ENCODE peak calls at places on chromosomes 3 and 15, in seven cellular contexts. O is transverse colon, F is mucosa of descending colon, E is adrenal gland, T is mammary epithelial cell, Y is sigmoid colon, M is psoas muscle. Q is an unnamed sample. For H3K4me1, the result is how much of the 10 kb centered on the place peaks cover.

GRCh38 chr15:73273181-73274002 is 95.4 kb downstream of the HCN4 start:
- DNase-seq in E (peak), M (peak), F (peak), O (peak), T (peak), Y (peak), Q (no peak)

GRCh38 chr15:80674245-80674614 is 20.9 kb upstream of the ABHD17C start:
- DNase-seq in Y (no peak), F (no peak), E (no peak), M (no peak), O (no peak), T (peak), Q (no peak)

GRCh38 chr3:169813757-169814517 is 1.2 kb upstream of the LRRC34 start:
- DNase-seq in E (peak), Y (no peak), M (no peak), T (no peak), O (peak), F (peak), Q (peak)

GRCh38 chr3:43707266-43707665 is 16.5 kb downstream of the ABHD5 start:
- DNase-seq in T (peak), O (no peak), F (no peak), M (no peak), Y (no peak), E (no peak), Q (no peak)

GRCh38 chr3:72012376-72012775 is 227.4 kb upstream of the PROK2 start:
- DNase-seq in T (no peak), O (no peak), M (no peak), E (no peak), F (no peak), Y (no peak), Q (no peak)

GRCh38 chr3:177729939-177730700 is 532.8 kb upstream of the TBL1XR1 start:
- DNase-seq in O (no peak), E (peak), Y (peak), T (no peak), M (peak), F (no peak), Q (no peak)

GRCh38 chr3:56207913-56208312 is 260.4 kb downstream of the ERC2 start:
- DNase-seq in O (no peak), E (no peak), F (no peak), Y (no peak), M (no peak), T (no peak), Q (no peak)

GRCh38 chr3:123688241-123688747 is 103.4 kb upstream of the HACD2 start:
- DNase-seq in F (no peak), E (peak), T (peak), M (no peak), Y (no peak), O (no peak), Q (no peak)

GRCh38 chr15:38128389-38128788 is 124.2 kb upstream of the SPRED1 start:
- DNase-seq in F (no peak), Y (no peak), M (no peak), T (peak), E (no peak), O (no peak), Q (no peak)

GRCh38 chr3:116440196-116440595 is 5.1 kb downstream of the LSAMP start:
- DNase-seq in T (peak), M (no peak), F (no peak), E (no peak), Y (no peak), O (no peak), Q (no peak)

GRCh38 chr15:75842722-75843617 is at the start of gene UBE2Q2:
- DNase-seq in T (peak), E (peak), F (peak), O (peak), Y (peak), M (peak), Q (peak)

GRCh38 chr3:169112153-169112892 is 551.2 kb downstream of the MECOM start:
- DNase-seq in T (peak), Y (no peak), M (no peak), O (no peak), F (no peak), E (no peak), Q (no peak)

GRCh38 chr3:99869621-99870020 is 52.0 kb downstream of the CMSS1 start:
- DNase-seq in Y (no peak), O (no peak), F (no peak), E (no peak), T (no peak), M (no peak), Q (no peak)

GRCh38 chr3:194766845-194767244 is 81.2 kb downstream of the FAM43A start:
- DNase-seq in F (no peak), Y (no peak), T (no peak), O (no peak), M (no peak), E (no peak), Q (no peak)

GRCh38 chr3:187019542-187020072 is 89.3 kb downstream of the ST6GAL1 start:
- DNase-seq in F (no peak), Y (no peak), T (no peak), O (no peak), E (no peak), M (no peak), Q (no peak)

GRCh38 chr15:43465105-43465504 is 27.9 kb downstream of the TP53BP1 start:
- DNase-seq in O (no peak), T (peak), Y (no peak), E (no peak), F (no peak), M (no peak), Q (no peak)

GRCh38 chr15:39298563-39298962 is 282.3 kb upstream of the THBS1 start:
- DNase-seq in M (no peak), Y (no peak), T (no peak), F (no peak), O (no peak), E (no peak), Q (no peak)

GRCh38 chr3:8505621-8506020 is 4.0 kb downstream of the LMCD1 start:
- DNase-seq in T (no peak), F (peak), M (no peak), E (no peak), Y (no peak), O (peak), Q (no peak)

GRCh38 chr3:187567741-187568140 is 102.5 kb downstream of the SST start:
- DNase-seq in O (no peak), T (peak), Y (no peak), E (no peak), F (no peak), M (no peak), Q (no peak)

GRCh38 chr15:69887018-69887417 is 210.7 kb downstream of the TLE3 start:
- DNase-seq in Y (no peak), F (no peak), M (no peak), T (no peak), E (no peak), O (no peak), Q (no peak)

GRCh38 chr15:90388462-90389182 is 580 bp downstream of the IQGAP1 start:
- DNase-seq in Y (peak), F (peak), O (peak), E (peak), M (peak), T (peak), Q (peak)

GRCh38 chr3:64028754-64029153 is 5.5 kb upstream of the PSMD6 start:
- DNase-seq in F (no peak), M (no peak), T (no peak), O (no peak), Y (no peak), E (no peak), Q (no peak)

GRCh38 chr3:142053835-142054234 is 95.5 kb downstream of the TFDP2 start:
- DNase-seq in M (no peak), T (no peak), F (no peak), O (no peak), Y (no peak), E (no peak), Q (no peak)

GRCh38 chr3:123272547-123272946 is 70.8 kb downstream of the SEC22A start:
- DNase-seq in T (peak), F (no peak), E (no peak), O (no peak), Y (no peak), M (no peak), Q (no peak)

GRCh38 chr3:139555249-139555648 is 15.7 kb upstream of the RBP1 start:
- DNase-seq in Y (no peak), M (no peak), T (no peak), E (no peak), F (no peak), O (no peak), Q (no peak)

GRCh38 chr15:82921242-82921641 is 31.3 kb downstream of the HOMER2 start:
- DNase-seq in O (no peak), M (no peak), E (no peak), Y (no peak), T (no peak), F (no peak), Q (no peak)

GRCh38 chr3:191987951-191988350 is 527.0 kb downstream of the PYDC2 start:
- DNase-seq in M (no peak), E (no peak), F (no peak), O (no peak), Y (no peak), T (no peak), Q (no peak)

GRCh38 chr3:129336093-129336706 is 57.5 kb downstream of the HMCES start:
- DNase-seq in E (no peak), Y (no peak), O (no peak), M (no peak), T (no peak), F (no peak), Q (peak)

GRCh38 chr3:18440053-18440768 is 15.1 kb upstream of the SATB1 start:
- DNase-seq in Y (no peak), T (no peak), F (no peak), M (no peak), E (no peak), O (no peak), Q (no peak)

GRCh38 chr15:65369148-65369547 is 8.7 kb downstream of the IGDCC3 start:
- DNase-seq in O (no peak), F (no peak), M (no peak), E (no peak), Y (no peak), T (no peak), Q (no peak)

GRCh38 chr3:30146978-30147377 is 459.4 kb upstream of the TGFBR2 start:
- DNase-seq in O (no peak), Y (no peak), M (no peak), E (no peak), F (no peak), T (no peak), Q (no peak)

GRCh38 chr15:90479656-90480055 is 50.1 kb upstream of the CRTC3 start:
- DNase-seq in Y (no peak), M (no peak), O (no peak), T (peak), F (no peak), E (no peak), Q (no peak)

GRCh38 chr15:79378394-79379158 is 53.6 kb upstream of the MINAR1 start:
- DNase-seq in Y (no peak), T (no peak), M (no peak), F (no peak), O (no peak), E (no peak), Q (no peak)

GRCh38 chr15:40936709-40937666 is 7.8 kb downstream of the DLL4 start:
- DNase-seq in Y (no peak), T (no peak), O (no peak), F (no peak), E (no peak), M (peak), Q (peak)

GRCh38 chr3:144289057-144289456 is 317.4 kb downstream of the DIPK2A start:
- DNase-seq in Y (no peak), E (no peak), F (no peak), O (no peak), T (no peak), M (no peak), Q (no peak)

GRCh38 chr15:60713096-60714084 is 234.4 kb upstream of the ICE2 start:
- DNase-seq in T (no peak), Y (no peak), E (no peak), F (no peak), O (no peak), M (no peak), Q (no peak)

GRCh38 chr15:77413687-77414349 is 6.1 kb downstream of the PEAK1 start:
- DNase-seq in Y (no peak), E (no peak), O (no peak), T (no peak), M (no peak), F (no peak), Q (no peak)

GRCh38 chr15:77409259-77410156 is 10.4 kb downstream of the PEAK1 start:
- DNase-seq in M (no peak), F (peak), O (no peak), E (no peak), T (no peak), Y (no peak), Q (no peak)

GRCh38 chr15:77412972-77413371 is 6.9 kb downstream of the PEAK1 start:
- DNase-seq in M (no peak), Y (no peak), T (no peak), E (no peak), O (no peak), F (no peak), Q (no peak)

GRCh38 chr15:77411614-77411976 is 8.3 kb downstream of the PEAK1 start:
- DNase-seq in F (no peak), T (no peak), E (no peak), Y (no peak), O (no peak), M (no peak), Q (no peak)

DNA sequence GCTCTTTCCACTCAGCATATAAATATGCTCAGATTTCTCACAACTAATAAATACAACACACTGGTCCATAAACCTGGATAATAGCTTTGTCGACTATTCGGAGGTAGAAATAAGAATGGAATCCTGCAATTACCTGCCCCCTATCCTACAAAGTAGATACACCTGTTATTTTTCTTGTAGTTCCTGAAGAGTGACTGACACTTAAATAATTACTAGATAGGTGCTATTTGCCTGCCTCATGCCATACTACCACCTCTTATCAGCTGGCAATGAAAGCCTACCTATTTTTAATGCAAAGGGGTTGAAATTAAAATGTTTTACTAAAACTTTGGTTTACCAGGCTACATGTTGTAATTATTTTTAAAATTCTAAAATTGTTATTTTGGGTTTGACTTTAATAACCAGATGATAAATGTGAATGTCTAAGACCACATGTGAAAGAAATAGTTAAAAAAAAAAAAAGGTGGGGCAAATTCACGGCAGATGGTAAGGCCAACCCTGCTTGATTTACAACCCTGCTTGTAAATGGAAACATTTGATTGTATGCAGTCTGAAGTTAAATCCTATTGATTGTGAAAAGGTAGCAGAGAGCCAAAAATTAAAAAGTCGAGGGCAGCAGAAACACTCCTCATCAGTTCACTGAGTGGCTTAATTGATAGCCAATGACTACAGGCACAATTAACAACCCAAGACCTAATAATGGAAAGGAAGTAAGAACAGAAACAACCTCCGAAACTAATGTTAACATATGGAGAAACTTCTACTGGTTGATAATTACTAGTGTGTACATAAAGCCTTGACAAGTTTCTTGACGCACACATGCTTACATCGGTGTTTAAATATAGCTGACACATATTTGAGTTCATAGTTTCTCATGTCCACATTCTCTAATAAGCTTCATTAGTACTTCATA is 8.9 kb downstream of the PEAK1 start:
- DNase-seq in M (no peak), E (no peak), O (no peak), Y (no peak), F (no peak), T (no peak), Q (no peak)
- H3K4me1 ChIP-seq in M (under half), E (under half), O (under half), Y (under half), F (under half), T (under half), Q (under half)

DNA sequence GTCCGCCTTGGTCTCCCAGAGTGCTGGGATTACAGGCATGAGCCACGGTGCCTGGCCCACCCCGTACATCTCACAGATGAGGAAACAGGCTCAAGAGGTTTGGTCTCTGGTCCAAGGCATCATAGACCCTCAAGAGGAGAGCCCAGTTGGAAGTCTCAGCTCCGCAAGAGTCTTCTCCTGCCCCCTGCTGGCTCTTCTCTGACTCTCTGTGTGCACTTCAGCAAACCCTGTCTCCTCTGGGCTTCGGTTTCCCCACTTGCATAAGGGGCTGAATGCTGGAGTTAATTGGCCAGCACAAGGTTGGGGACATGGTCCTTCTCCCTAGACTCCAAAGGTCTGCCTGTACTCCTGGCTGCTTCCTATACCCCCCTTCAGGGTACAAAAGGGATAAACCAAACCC is 3.9 kb downstream of the MST1R start:
- DNase-seq in O (no peak), Y (no peak), M (no peak), E (no peak), F (peak), T (no peak), Q (no peak)
- TF ChIP-seq CTCF in O (no peak), Y (no peak), M (peak), E (no peak), F (no peak), T (peak), Q (no peak)

GRCh38 chr3:195808741-195809290 is 2.9 kb downstream of the MUC4 start:
- DNase-seq in T (no peak), O (no peak), E (no peak), M (no peak), Y (peak), F (no peak), Q (no peak)
- H3K4me1 ChIP-seq in T (under half), O (half or more), E (under half), M (under half), Y (under half), F (under half), Q (under half)

DNA sequence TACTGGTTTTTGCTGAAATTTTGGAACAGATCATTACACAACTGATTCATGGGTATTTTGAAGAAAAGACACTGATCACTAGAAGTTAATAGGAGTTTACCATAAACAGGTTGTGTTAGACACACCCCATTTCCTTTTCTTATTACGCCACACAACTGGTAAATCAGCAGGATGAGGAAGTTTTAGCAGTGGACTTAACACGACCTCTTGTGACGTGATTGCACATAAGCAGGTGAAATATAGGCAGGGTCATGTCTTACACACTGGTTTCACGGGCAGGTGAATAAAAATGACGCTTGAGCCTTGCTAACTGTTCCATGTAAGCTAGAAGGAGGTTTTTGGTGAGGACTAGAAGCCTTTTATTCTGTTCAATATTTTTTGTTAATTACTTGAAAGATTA is 27.1 kb upstream of the TPRG1 start:
- DNase-seq in F (peak), O (no peak), E (no peak), T (peak), M (no peak), Y (no peak), Q (no peak)
- TF ChIP-seq CTCF in F (no peak), O (peak), E (no peak), T (peak), M (peak), Y (no peak), Q (no peak)